ENCODE peak calls at places on chromosomes 3 and 15, in nine cellular contexts. H is heart left ventricle; E is tibial artery; X is HepG2; B is CD8-positive, alpha-beta T cell; P is H1; S is suprapubic skin; V is upper lobe of right lung; T is SJSA1. M is an unnamed sample.
A peak's percentile ranks its signal among the peaks of the same experiment; 100 is the strongest.

GRCh38 chr3:10447110-10447509 is 58.3 kb downstream of the ATP2B2 start:
- DNase-seq in S (no peak), B (no peak), P (no peak), X (no peak), V (no peak), E (no peak), H (no peak), T (no peak), M (no peak)

GRCh38 chr15:36726224-36726623 is 146.8 kb downstream of the CDIN1 start:
- DNase-seq in S (no peak), P (no peak), H (no peak), T (no peak), X (no peak), E (no peak), V (no peak), B (no peak), M (no peak)

GRCh38 chr3:127002195-127003174 is 19.6 kb downstream of the PLXNA1 start:
- DNase-seq in X (no peak), E (peak; percentile 86), V (peak; percentile 93), H (peak; percentile 88), P (peak; percentile 58), B (no peak), T (peak; percentile 93), S (peak; percentile 91), M (peak; percentile 93)

GRCh38 chr3:155230382-155230781 is 63.1 kb downstream of the STRIT1 start:
- DNase-seq in V (no peak), X (no peak), T (no peak), P (no peak), E (no peak), B (no peak), S (no peak), H (no peak), M (no peak)

GRCh38 chr15:68658151-68658550 is 79.4 kb downstream of the CORO2B start:
- DNase-seq in T (no peak), B (no peak), E (no peak), P (no peak), X (no peak), H (no peak), V (peak; percentile 48), S (no peak), M (peak; percentile 40)

GRCh38 chr3:127065138-127065427 is 82.2 kb downstream of the PLXNA1 start:
- DNase-seq in S (no peak), X (no peak), B (no peak), T (no peak), H (no peak), E (no peak), P (no peak), V (peak; percentile 32), M (no peak)

GRCh38 chr3:143529018-143529478 is 319.2 kb downstream of the SLC9A9 start:
- DNase-seq in H (no peak), P (no peak), V (no peak), E (peak; percentile 23), T (no peak), B (peak; percentile 22), X (no peak), S (no peak), M (no peak)

GRCh38 chr3:126358038-126358815 is 1.0 kb upstream of the KLF15 start:
- DNase-seq in B (no peak), V (peak; percentile 78), X (no peak), S (no peak), E (peak; percentile 76), T (no peak), H (no peak), P (no peak), M (peak; percentile 81)

GRCh38 chr3:170992854-170993253 is 33.7 kb downstream of the SLC2A2 start:
- DNase-seq in P (no peak), E (no peak), H (no peak), S (no peak), X (no peak), V (no peak), T (no peak), B (no peak), M (no peak)

DNA sequence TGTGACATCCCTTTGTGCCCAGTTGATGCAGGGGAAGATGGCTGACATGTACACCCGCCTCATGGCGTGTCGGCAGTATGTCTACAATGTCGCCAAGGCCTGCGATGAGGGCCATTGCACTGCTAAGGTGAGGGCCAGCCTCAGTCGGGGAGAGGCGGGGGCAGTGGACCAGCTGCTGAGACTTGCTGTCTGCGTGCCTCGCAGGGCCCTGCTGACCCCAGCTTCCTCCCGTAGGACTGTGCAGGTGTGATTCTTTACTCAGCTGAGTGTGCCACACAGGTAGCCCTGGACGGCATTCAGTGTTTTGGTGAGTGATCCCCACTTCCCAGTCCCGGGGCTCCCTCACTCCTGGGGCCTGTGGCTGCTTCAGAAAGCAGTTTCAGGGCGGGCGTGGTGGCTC is 10.5 kb downstream of the IVD start:
- DNase-seq in T (no peak), B (no peak), V (no peak), P (no peak), E (no peak), X (no peak), H (no peak), S (peak; percentile 45), M (no peak)
- H3K36me3 ChIP-seq in T (peaks cover 72% of the 10 kb centered on the region), B (peaks cover 35% of the 10 kb centered on the region), V (peaks cover 72% of the 10 kb centered on the region), P (peaks cover 70% of the 10 kb centered on the region), E (peaks cover 34% of the 10 kb centered on the region), X (peaks cover 22% of the 10 kb centered on the region), H (peaks cover 74% of the 10 kb centered on the region), S (peaks cover 55% of the 10 kb centered on the region), M (peaks cover 39% of the 10 kb centered on the region)

GRCh38 chr15:67212655-67213054 is 41.8 kb downstream of the AAGAB start:
- DNase-seq in V (no peak), H (no peak), X (no peak), E (no peak), S (no peak), B (no peak), P (no peak), T (no peak), M (no peak)

GRCh38 chr15:67210555-67211168 is 43.8 kb downstream of the AAGAB start:
- DNase-seq in E (no peak), P (no peak), S (no peak), H (no peak), V (no peak), T (no peak), X (no peak), B (no peak), M (no peak)

GRCh38 chr15:67202991-67203390 is 51.5 kb downstream of the AAGAB start:
- DNase-seq in T (no peak), S (no peak), B (no peak), H (no peak), X (no peak), P (no peak), E (no peak), V (no peak), M (no peak)

GRCh38 chr15:67202091-67202490 is 52.4 kb downstream of the AAGAB start:
- DNase-seq in V (no peak), X (no peak), T (no peak), H (no peak), P (no peak), B (no peak), S (no peak), E (no peak), M (no peak)

GRCh38 chr15:67207555-67208182 is 46.8 kb downstream of the AAGAB start:
- DNase-seq in B (no peak), V (no peak), X (no peak), S (no peak), E (no peak), T (no peak), P (no peak), H (no peak), M (no peak)
- H3K36me3 ChIP-seq in B (peaks cover 21% of the 10 kb centered on the region), V (peaks cover 41% of the 10 kb centered on the region), X (no peaks in the 10 kb centered on the region), S (peaks cover 26% of the 10 kb centered on the region), E (peaks cover 6% of the 10 kb centered on the region), T (peaks cover 36% of the 10 kb centered on the region), P (peaks cover 21% of the 10 kb centered on the region), H (peaks cover 51% of the 10 kb centered on the region), M (peaks cover 9% of the 10 kb centered on the region)

DNA sequence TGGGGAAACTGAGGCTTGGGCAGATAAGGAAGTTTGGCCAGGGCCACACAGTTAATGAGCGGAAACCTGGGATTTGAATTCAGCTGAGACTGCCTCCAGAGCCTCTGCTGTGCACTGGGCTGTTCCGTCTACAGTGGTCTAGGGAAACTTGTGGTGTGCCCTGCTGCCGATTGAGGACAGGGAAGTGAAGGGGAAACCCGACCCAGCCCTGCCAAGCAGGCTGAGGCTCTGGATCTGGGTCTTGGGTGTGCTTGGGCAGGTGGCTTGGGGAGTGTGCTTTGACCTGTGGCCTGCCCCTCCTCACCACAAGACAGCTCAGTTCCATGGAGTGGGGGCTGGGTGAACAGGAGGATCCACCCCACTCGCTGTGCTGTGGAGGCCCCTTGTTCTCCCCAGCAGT is 17.6 kb downstream of the NISCH start:
- DNase-seq in P (no peak), H (no peak), E (no peak), T (no peak), X (no peak), S (no peak), V (no peak), B (no peak), M (no peak)
- H3K36me3 ChIP-seq in P (peaks cover 58% of the 10 kb centered on the region), H (peaks cover 71% of the 10 kb centered on the region), E (peaks cover 62% of the 10 kb centered on the region), T (peaks cover 77% of the 10 kb centered on the region), X (peaks cover 37% of the 10 kb centered on the region), S (peaks cover 72% of the 10 kb centered on the region), V (peaks cover 63% of the 10 kb centered on the region), B (peaks cover 54% of the 10 kb centered on the region), M (peaks cover 55% of the 10 kb centered on the region)

GRCh38 chr3:75655501-75655904 is 8.6 kb upstream of the FRG2C start:
- DNase-seq in S (no peak), V (no peak), E (no peak), P (no peak), X (no peak), T (no peak), H (no peak), B (no peak), M (no peak)

DNA sequence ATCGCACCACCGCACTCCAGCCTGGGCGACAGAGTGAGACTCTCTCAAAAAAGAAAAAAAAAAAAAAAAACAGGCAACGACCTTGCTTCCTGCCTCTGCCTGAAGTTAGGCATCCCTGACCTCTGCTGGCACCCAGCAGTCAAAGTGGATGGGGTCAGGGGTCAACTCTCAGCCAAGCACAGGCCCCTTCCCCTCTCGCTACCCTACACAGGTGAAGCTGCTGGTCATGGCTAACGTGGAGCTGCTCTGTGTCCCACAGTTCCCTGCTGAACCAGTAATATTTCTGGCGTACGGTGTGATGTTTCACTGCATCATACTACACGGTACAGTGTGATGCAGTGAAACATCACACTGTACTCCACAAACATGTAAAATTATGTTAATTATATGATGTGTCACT is 13.9 kb upstream of the FRG2C start:
- DNase-seq in S (no peak), B (no peak), E (no peak), P (no peak), T (no peak), X (no peak), V (no peak), H (no peak), M (no peak)
- H3K36me3 ChIP-seq in S (no peaks in the 10 kb centered on the region), B (no peaks in the 10 kb centered on the region), E (no peaks in the 10 kb centered on the region), P (no peaks in the 10 kb centered on the region), T (no peaks in the 10 kb centered on the region), X (no peaks in the 10 kb centered on the region), V (no peaks in the 10 kb centered on the region), H (no peaks in the 10 kb centered on the region), M (no peaks in the 10 kb centered on the region)

M was measured in sigmoid colon.